ENCODE peak calls at places on chromosomes 16 and 17, in eight cellular contexts. V is Kasumi-1, X is activated B cell treated with CpG ODN at 0.5 μM for 24 hours, A is epithelial cell of esophagus, P is COR-L47, E is HEK293T, O is cardiac fibroblast, M is mesothelial cell of epicardium. W is an unnamed sample.

GRCh38 chr17:8387914-8388651 is 5.1 kb upstream of the RPL26 start:
- DNase-seq in X (no peak), O (no peak), V (no peak), P (no peak), M (no peak), A (peak), E (no peak), W (no peak)

GRCh38 chr17:42097691-42098661 is at the start of gene ZNF385C:
- DNase-seq in X (peak), A (no peak), M (no peak), V (no peak), P (peak), O (no peak), E (no peak), W (no peak)

GRCh38 chr17:21253646-21254441 is 634 bp upstream of the NATD1 start:
- DNase-seq in A (peak), X (no peak), M (no peak), P (no peak), E (no peak), O (no peak), V (no peak), W (no peak)

GRCh38 chr17:40564195-40564882 is 933 bp downstream of the CCR7 start:
- DNase-seq in V (no peak), A (no peak), P (no peak), E (no peak), X (no peak), M (no peak), O (no peak), W (no peak)

GRCh38 chr17:74637265-74637664 is 13.7 kb upstream of the CD300E start:
- DNase-seq in M (no peak), V (peak), P (no peak), A (no peak), X (no peak), O (no peak), E (no peak), W (no peak)

GRCh38 chr16:49639739-49640388 is 216.0 kb downstream of the ZNF423 start:
- DNase-seq in X (no peak), P (no peak), A (no peak), O (peak), V (no peak), E (peak), M (no peak), W (no peak)

GRCh38 chr16:70703041-70703834 is 17.4 kb upstream of the MTSS2 start:
- DNase-seq in E (peak), A (no peak), X (no peak), O (peak), P (no peak), M (no peak), V (no peak), W (no peak)

GRCh38 chr16:12289175-12290063 is 312.9 kb downstream of the SNX29 start:
- DNase-seq in A (no peak), V (no peak), O (no peak), E (no peak), X (no peak), P (no peak), M (no peak), W (no peak)

GRCh38 chr16:609316-609715 is 19.4 kb downstream of the RAB40C start:
- DNase-seq in A (no peak), O (no peak), P (no peak), X (no peak), V (no peak), E (no peak), M (no peak), W (no peak)

GRCh38 chr16:30173054-30173453 is 10.3 kb upstream of the CORO1A start:
- DNase-seq in X (no peak), P (no peak), E (no peak), M (no peak), A (no peak), V (no peak), O (no peak), W (no peak)

GRCh38 chr17:14545156-14545906 is 244.4 kb downstream of the HS3ST3B1 start:
- DNase-seq in V (no peak), O (no peak), A (peak), E (no peak), X (no peak), P (no peak), M (no peak), W (no peak)

GRCh38 chr17:19702231-19702641 is 14.1 kb downstream of the SLC47A2 start:
- DNase-seq in X (no peak), E (peak), A (no peak), O (no peak), P (no peak), V (no peak), M (no peak), W (peak)

GRCh38 chr17:20189322-20189721 is 180.2 kb downstream of the SPECC1 start:
- DNase-seq in X (no peak), O (peak), A (peak), E (no peak), M (no peak), P (no peak), V (no peak), W (peak)

GRCh38 chr17:40695874-40696472 is 7.6 kb downstream of the KRT24 start:
- DNase-seq in O (no peak), V (no peak), X (no peak), E (no peak), M (no peak), A (no peak), P (no peak), W (no peak)

GRCh38 chr16:4350365-4350786 is 745 bp downstream of the PAM16 start:
- DNase-seq in X (no peak), A (no peak), O (no peak), P (no peak), M (no peak), E (no peak), V (no peak), W (no peak)

GRCh38 chr17:28726396-28726911 is 421 bp upstream of the TLCD1 start:
- DNase-seq in X (peak), O (peak), M (no peak), E (no peak), A (peak), P (peak), V (peak), W (peak)

GRCh38 chr17:78358538-78359215 is 1.2 kb downstream of the SOCS3 start:
- DNase-seq in M (no peak), V (no peak), E (no peak), P (no peak), X (peak), A (peak), O (peak), W (no peak)

GRCh38 chr16:89096768-89097527 is 3.3 kb downstream of the ACSF3 start:
- DNase-seq in O (no peak), A (no peak), E (no peak), M (no peak), V (no peak), X (no peak), P (no peak), W (no peak)

W was measured in foreskin melanocyte.